ENCODE peak calls at places on chromosomes 5 and 9, in five cellular contexts. R, D, B, C and X are unnamed samples.

GRCh38 chr5:87885727-87886126 is 382.9 kb downstream of the TMEM161B start:
- DNase-seq in R (no peak), D (no peak), B (no peak), C (no peak), X (no peak)

GRCh38 chr9:122392714-122393113 is 21.9 kb downstream of the PTGS1 start:
- DNase-seq in R (no peak), D (no peak), B (no peak), C (no peak), X (no peak)

GRCh38 chr9:29514336-29514735 is 1941.1 kb upstream of the C9orf72 start:
- DNase-seq in R (peak), D (no peak), B (no peak), C (no peak), X (no peak)

GRCh38 chr5:124445220-124445619 is 301.2 kb downstream of the ZNF608 start:
- DNase-seq in R (no peak), D (no peak), B (no peak), C (no peak), X (no peak)

GRCh38 chr5:31537856-31538255 is 5.8 kb downstream of the C5orf22 start:
- DNase-seq in R (no peak), D (no peak), B (no peak), C (no peak), X (no peak)

GRCh38 chr5:43615445-43616184 is 12.6 kb downstream of the NNT start:
- DNase-seq in R (no peak), D (no peak), B (no peak), C (no peak), X (no peak)

GRCh38 chr9:121818016-121818661 is 166.7 kb downstream of the DAB2IP start:
- DNase-seq in R (no peak), D (no peak), B (no peak), C (no peak), X (no peak)

GRCh38 chr9:92947268-92948031 is at the start of gene FGD3:
- DNase-seq in R (peak), D (peak), B (no peak), C (no peak), X (peak)

GRCh38 chr9:976258-976804 is at the start of gene DMRT3:
- DNase-seq in R (peak), D (no peak), B (no peak), C (no peak), X (no peak)

GRCh38 chr9:1979815-1980367 is 35.3 kb upstream of the SMARCA2 start:
- DNase-seq in R (no peak), D (no peak), B (no peak), C (peak), X (no peak)

GRCh38 chr5:61907995-61908394 is 398.0 kb upstream of the KIF2A start:
- DNase-seq in R (no peak), D (no peak), B (no peak), C (no peak), X (no peak)

GRCh38 chr5:32342656-32343055 is 29.9 kb upstream of the MTMR12 start:
- DNase-seq in R (no peak), D (no peak), B (no peak), C (no peak), X (no peak)

GRCh38 chr5:8848997-8849585 is 696.8 kb downstream of the SEMA5A start:
- DNase-seq in R (no peak), D (no peak), B (no peak), C (peak), X (no peak)

GRCh38 chr9:97470076-97470475 is 31.4 kb upstream of the TMOD1 start:
- DNase-seq in R (peak), D (no peak), B (no peak), C (peak), X (peak)

GRCh38 chr5:139391570-139392323 is 2.0 kb upstream of the MZB1 start:
- DNase-seq in R (no peak), D (no peak), B (peak), C (peak), X (peak)

GRCh38 chr5:139392324-139392677 is 2.6 kb upstream of the MZB1 start:
- DNase-seq in R (no peak), D (no peak), B (no peak), C (no peak), X (no peak)

GRCh38 chr5:139393497-139394122 is 1.3 kb downstream of the PROB1 start:
- DNase-seq in R (no peak), D (no peak), B (no peak), C (no peak), X (peak)

GRCh38 chr5:139394123-139394653 is 716 bp downstream of the PROB1 start:
- DNase-seq in R (peak), D (no peak), B (peak), C (no peak), X (peak)

GRCh38 chr5:139392678-139393496 is 2.0 kb downstream of the PROB1 start:
- DNase-seq in R (peak), D (peak), B (peak), C (peak), X (peak)
- TF ChIP-seq CTCF in R (peak), D (peak), B (peak), C (peak), X (peak)

DNA sequence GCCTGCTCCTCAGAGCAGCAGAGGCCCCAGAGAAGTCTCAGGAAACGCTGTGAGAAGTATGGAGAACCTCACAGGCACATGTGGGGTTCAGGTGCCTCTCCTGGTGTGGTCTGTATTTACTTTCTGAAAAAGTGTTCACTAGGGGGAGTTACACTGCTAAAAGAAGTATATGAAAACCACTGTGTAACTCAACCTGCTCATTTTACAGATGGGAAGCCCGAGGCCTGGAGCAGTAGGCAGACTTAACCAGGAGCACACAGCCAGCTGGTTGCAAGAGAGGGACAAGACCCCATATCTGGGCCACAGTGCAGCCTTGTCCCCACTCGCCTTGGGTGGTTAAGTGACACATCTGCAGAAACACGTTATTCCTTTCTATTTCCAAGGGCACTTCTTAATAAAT is 112.8 kb upstream of the SAP30L start:
- DNase-seq in R (no peak), D (no peak), B (no peak), C (peak), X (no peak)
- TF ChIP-seq CTCF in R (no peak), D (no peak), B (no peak), C (no peak), X (no peak)

DNA sequence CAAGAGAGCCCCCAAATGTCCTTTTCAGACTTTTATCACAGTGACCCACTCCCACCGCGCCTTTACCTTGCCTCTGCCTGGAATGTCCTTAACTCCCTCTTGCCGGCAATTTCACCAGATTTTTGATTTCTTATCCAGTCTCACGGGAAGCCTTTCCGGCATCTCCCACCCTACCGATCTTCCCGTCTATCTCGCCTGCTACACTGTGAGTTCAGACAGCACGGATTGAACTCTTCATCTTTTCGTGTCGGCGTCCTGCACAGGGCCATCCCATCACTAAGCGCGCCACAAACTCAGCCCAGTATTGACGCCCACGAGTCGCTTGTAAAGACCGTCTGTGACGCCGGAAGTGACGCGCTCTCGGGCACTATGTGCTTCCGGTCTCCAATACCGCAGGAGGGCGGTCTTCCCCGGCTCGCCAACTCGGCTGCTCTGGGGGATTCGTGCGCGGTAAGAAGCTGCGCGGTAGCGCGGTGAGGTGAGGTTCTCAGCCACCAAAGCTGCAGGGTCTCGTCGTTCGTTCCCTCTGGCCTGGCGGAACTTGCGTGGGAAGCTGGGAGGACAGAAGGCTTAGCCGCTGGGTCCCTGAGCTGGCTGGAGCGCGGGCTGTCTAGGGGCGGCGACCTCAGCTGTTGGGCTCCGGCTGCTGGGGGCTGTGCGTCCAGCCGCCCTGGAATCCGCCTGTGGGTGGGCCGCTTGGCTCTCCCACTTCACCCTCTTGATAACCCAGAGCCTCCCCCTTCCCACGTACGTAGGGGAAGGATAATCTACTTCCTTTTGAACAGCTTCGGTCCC is at the start of gene ZCCHC9:
- DNase-seq in R (peak), D (peak), B (peak), C (peak), X (peak)
- TF ChIP-seq CTCF in R (no peak), D (no peak), B (peak), C (no peak), X (no peak)

GRCh38 chr9:98532574-98532973 is 176.2 kb downstream of the GABBR2 start:
- DNase-seq in R (no peak), D (no peak), B (no peak), C (no peak), X (no peak)

GRCh38 chr9:98532147-98532546 is 176.6 kb downstream of the GABBR2 start:
- DNase-seq in R (no peak), D (no peak), B (no peak), C (no peak), X (no peak)

GRCh38 chr9:98529841-98530240 is 178.9 kb downstream of the GABBR2 start:
- DNase-seq in R (no peak), D (no peak), B (no peak), C (no peak), X (no peak)

GRCh38 chr9:98530806-98531386 is 177.8 kb downstream of the GABBR2 start:
- DNase-seq in R (no peak), D (no peak), B (no peak), C (no peak), X (no peak)

DNA sequence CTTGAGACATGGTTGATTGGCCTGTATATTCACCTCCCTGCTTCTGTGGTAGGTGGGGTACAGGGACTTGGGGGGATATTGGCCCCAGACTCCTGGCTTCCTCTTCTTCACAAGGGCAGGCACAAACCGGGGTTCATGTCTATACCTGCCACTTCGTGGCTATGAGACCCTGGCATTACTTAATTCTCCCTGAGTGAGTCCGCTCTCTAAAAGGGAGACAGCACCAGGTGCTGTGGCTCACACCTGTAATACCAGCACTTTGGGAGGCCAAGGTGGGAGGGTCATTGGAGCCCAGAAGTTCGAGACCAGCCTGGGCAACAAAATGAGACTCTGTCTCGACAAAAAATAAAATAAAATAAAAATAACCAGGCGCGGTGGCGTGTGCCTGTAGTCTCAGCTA is 178.5 kb downstream of the GABBR2 start:
- DNase-seq in R (no peak), D (no peak), B (no peak), C (no peak), X (no peak)
- TF ChIP-seq CTCF in R (no peak), D (no peak), B (no peak), C (no peak), X (no peak)